ENCODE peak calls at places on chromosome X, in eight cellular contexts. One of them, this sample, is unnamed.

GRCh38 chrX:10519761-10520160 is 100.6 kb downstream of the MID1 start:
- DNase-seq in Calu3: no peak
- DNase-seq in GM19239: no peak
- DNase-seq in activated naive CD8-positive, alpha-beta T cell treated with anti-CD3 and anti-CD28 coated beads, Interleukin-2, amount 10 ng/mL, durations not matched to agents 7 days and 5 days: no peak
- DNase-seq in CD8-positive, alpha-beta memory T cell: no peak
- DNase-seq in posterior cingulate gyrus: no peak
- DNase-seq in germinal center: no peak
- DNase-seq in central memory CD8-positive, alpha-beta T cell: no peak
- DNase-seq in this sample: no peak

GRCh38 chrX:49172280-49172780 is 632 bp downstream of the PLP2 start:
- DNase-seq in germinal center: peak
- DNase-seq in CD8-positive, alpha-beta memory T cell: peak
- DNase-seq in posterior cingulate gyrus: no peak
- DNase-seq in Calu3: peak
- DNase-seq in activated naive CD8-positive, alpha-beta T cell treated with anti-CD3 and anti-CD28 coated beads, Interleukin-2, amount 10 ng/mL, durations not matched to agents 7 days and 5 days: peak
- DNase-seq in GM19239: no peak
- DNase-seq in central memory CD8-positive, alpha-beta T cell: peak
- DNase-seq in this sample: no peak

GRCh38 chrX:18390941-18391538 is 34.4 kb upstream of the CDKL5 start:
- DNase-seq in central memory CD8-positive, alpha-beta T cell: peak
- DNase-seq in posterior cingulate gyrus: no peak
- DNase-seq in germinal center: peak
- DNase-seq in CD8-positive, alpha-beta memory T cell: peak
- DNase-seq in GM19239: peak
- DNase-seq in Calu3: peak
- DNase-seq in activated naive CD8-positive, alpha-beta T cell treated with anti-CD3 and anti-CD28 coated beads, Interleukin-2, amount 10 ng/mL, durations not matched to agents 7 days and 5 days: peak
- DNase-seq in this sample: peak

GRCh38 chrX:13778916-13779315 is 38.0 kb downstream of the GPM6B start:
- DNase-seq in central memory CD8-positive, alpha-beta T cell: no peak
- DNase-seq in CD8-positive, alpha-beta memory T cell: no peak
- DNase-seq in activated naive CD8-positive, alpha-beta T cell treated with anti-CD3 and anti-CD28 coated beads, Interleukin-2, amount 10 ng/mL, durations not matched to agents 7 days and 5 days: no peak
- DNase-seq in posterior cingulate gyrus: no peak
- DNase-seq in GM19239: no peak
- DNase-seq in Calu3: no peak
- DNase-seq in germinal center: no peak
- DNase-seq in this sample: no peak

GRCh38 chrX:49995021-49995731 is 72.8 kb downstream of the CLCN5 start:
- DNase-seq in germinal center: no peak
- DNase-seq in GM19239: no peak
- DNase-seq in posterior cingulate gyrus: no peak
- DNase-seq in Calu3: peak
- DNase-seq in central memory CD8-positive, alpha-beta T cell: no peak
- DNase-seq in activated naive CD8-positive, alpha-beta T cell treated with anti-CD3 and anti-CD28 coated beads, Interleukin-2, amount 10 ng/mL, durations not matched to agents 7 days and 5 days: no peak
- DNase-seq in CD8-positive, alpha-beta memory T cell: no peak
- DNase-seq in this sample: no peak

GRCh38 chrX:151004085-151004484 is 20.9 kb downstream of the HMGB3 start:
- DNase-seq in activated naive CD8-positive, alpha-beta T cell treated with anti-CD3 and anti-CD28 coated beads, Interleukin-2, amount 10 ng/mL, durations not matched to agents 7 days and 5 days: no peak
- DNase-seq in posterior cingulate gyrus: no peak
- DNase-seq in Calu3: no peak
- DNase-seq in GM19239: no peak
- DNase-seq in central memory CD8-positive, alpha-beta T cell: no peak
- DNase-seq in CD8-positive, alpha-beta memory T cell: no peak
- DNase-seq in germinal center: no peak
- DNase-seq in this sample: no peak

GRCh38 chrX:49001521-49002090 is 458 bp downstream of the GRIPAP1 start:
- DNase-seq in posterior cingulate gyrus: no peak
- DNase-seq in central memory CD8-positive, alpha-beta T cell: peak
- DNase-seq in germinal center: peak
- DNase-seq in CD8-positive, alpha-beta memory T cell: peak
- DNase-seq in activated naive CD8-positive, alpha-beta T cell treated with anti-CD3 and anti-CD28 coated beads, Interleukin-2, amount 10 ng/mL, durations not matched to agents 7 days and 5 days: no peak
- DNase-seq in GM19239: peak
- DNase-seq in Calu3: peak
- DNase-seq in this sample: peak

GRCh38 chrX:129772796-129773431 is 6.8 kb upstream of the SASH3 start:
- DNase-seq in central memory CD8-positive, alpha-beta T cell: peak
- DNase-seq in GM19239: no peak
- DNase-seq in posterior cingulate gyrus: no peak
- DNase-seq in Calu3: no peak
- DNase-seq in CD8-positive, alpha-beta memory T cell: no peak
- DNase-seq in germinal center: peak
- DNase-seq in activated naive CD8-positive, alpha-beta T cell treated with anti-CD3 and anti-CD28 coated beads, Interleukin-2, amount 10 ng/mL, durations not matched to agents 7 days and 5 days: peak
- DNase-seq in this sample: peak

GRCh38 chrX:7139202-7140081 is 8.1 kb upstream of the STS start:
- DNase-seq in activated naive CD8-positive, alpha-beta T cell treated with anti-CD3 and anti-CD28 coated beads, Interleukin-2, amount 10 ng/mL, durations not matched to agents 7 days and 5 days: no peak
- DNase-seq in germinal center: no peak
- DNase-seq in Calu3: no peak
- DNase-seq in central memory CD8-positive, alpha-beta T cell: no peak
- DNase-seq in posterior cingulate gyrus: no peak
- DNase-seq in GM19239: no peak
- DNase-seq in CD8-positive, alpha-beta memory T cell: no peak
- DNase-seq in this sample: no peak

GRCh38 chrX:138710311-138710791 is 1.2 kb downstream of the FGF13 start:
- DNase-seq in central memory CD8-positive, alpha-beta T cell: no peak
- DNase-seq in activated naive CD8-positive, alpha-beta T cell treated with anti-CD3 and anti-CD28 coated beads, Interleukin-2, amount 10 ng/mL, durations not matched to agents 7 days and 5 days: no peak
- DNase-seq in posterior cingulate gyrus: peak
- DNase-seq in CD8-positive, alpha-beta memory T cell: no peak
- DNase-seq in Calu3: no peak
- DNase-seq in GM19239: no peak
- DNase-seq in germinal center: no peak
- DNase-seq in this sample: no peak

GRCh38 chrX:80808854-80809493 is 703 bp downstream of the BRWD3 start:
- DNase-seq in central memory CD8-positive, alpha-beta T cell: peak
- DNase-seq in GM19239: no peak
- DNase-seq in CD8-positive, alpha-beta memory T cell: peak
- DNase-seq in Calu3: peak
- DNase-seq in activated naive CD8-positive, alpha-beta T cell treated with anti-CD3 and anti-CD28 coated beads, Interleukin-2, amount 10 ng/mL, durations not matched to agents 7 days and 5 days: peak
- DNase-seq in posterior cingulate gyrus: no peak
- DNase-seq in germinal center: no peak
- DNase-seq in this sample: no peak

GRCh38 chrX:136954930-136955329 is 74.4 kb upstream of the RBMX start:
- DNase-seq in central memory CD8-positive, alpha-beta T cell: no peak
- DNase-seq in GM19239: no peak
- DNase-seq in germinal center: no peak
- DNase-seq in activated naive CD8-positive, alpha-beta T cell treated with anti-CD3 and anti-CD28 coated beads, Interleukin-2, amount 10 ng/mL, durations not matched to agents 7 days and 5 days: no peak
- DNase-seq in Calu3: no peak
- DNase-seq in CD8-positive, alpha-beta memory T cell: no peak
- DNase-seq in posterior cingulate gyrus: no peak
- DNase-seq in this sample: no peak

GRCh38 chrX:153776611-153777045 is 4.2 kb upstream of the SRPK3 start:
- DNase-seq in activated naive CD8-positive, alpha-beta T cell treated with anti-CD3 and anti-CD28 coated beads, Interleukin-2, amount 10 ng/mL, durations not matched to agents 7 days and 5 days: no peak
- DNase-seq in GM19239: no peak
- DNase-seq in germinal center: no peak
- DNase-seq in posterior cingulate gyrus: no peak
- DNase-seq in Calu3: no peak
- DNase-seq in central memory CD8-positive, alpha-beta T cell: no peak
- DNase-seq in CD8-positive, alpha-beta memory T cell: no peak
- DNase-seq in this sample: no peak

GRCh38 chrX:23705235-23705634 is 37.8 kb downstream of the ACOT9 start:
- DNase-seq in Calu3: no peak
- DNase-seq in activated naive CD8-positive, alpha-beta T cell treated with anti-CD3 and anti-CD28 coated beads, Interleukin-2, amount 10 ng/mL, durations not matched to agents 7 days and 5 days: no peak
- DNase-seq in CD8-positive, alpha-beta memory T cell: no peak
- DNase-seq in central memory CD8-positive, alpha-beta T cell: no peak
- DNase-seq in posterior cingulate gyrus: no peak
- DNase-seq in GM19239: no peak
- DNase-seq in germinal center: no peak
- DNase-seq in this sample: no peak

GRCh38 chrX:129930941-129931410 is 25.0 kb downstream of the UTP14A start:
- DNase-seq in activated naive CD8-positive, alpha-beta T cell treated with anti-CD3 and anti-CD28 coated beads, Interleukin-2, amount 10 ng/mL, durations not matched to agents 7 days and 5 days: no peak
- DNase-seq in germinal center: no peak
- DNase-seq in GM19239: no peak
- DNase-seq in Calu3: no peak
- DNase-seq in posterior cingulate gyrus: no peak
- DNase-seq in CD8-positive, alpha-beta memory T cell: no peak
- DNase-seq in central memory CD8-positive, alpha-beta T cell: no peak
- DNase-seq in this sample: no peak

GRCh38 chrX:121356139-121356849 is 308.9 kb downstream of the GLUD2 start:
- DNase-seq in activated naive CD8-positive, alpha-beta T cell treated with anti-CD3 and anti-CD28 coated beads, Interleukin-2, amount 10 ng/mL, durations not matched to agents 7 days and 5 days: no peak
- DNase-seq in CD8-positive, alpha-beta memory T cell: no peak
- DNase-seq in GM19239: no peak
- DNase-seq in Calu3: no peak
- DNase-seq in central memory CD8-positive, alpha-beta T cell: no peak
- DNase-seq in germinal center: no peak
- DNase-seq in posterior cingulate gyrus: no peak
- DNase-seq in this sample: no peak

GRCh38 chrX:30570505-30570904 is 7.1 kb downstream of the TASL start:
- DNase-seq in GM19239: no peak
- DNase-seq in central memory CD8-positive, alpha-beta T cell: no peak
- DNase-seq in germinal center: no peak
- DNase-seq in Calu3: peak
- DNase-seq in activated naive CD8-positive, alpha-beta T cell treated with anti-CD3 and anti-CD28 coated beads, Interleukin-2, amount 10 ng/mL, durations not matched to agents 7 days and 5 days: no peak
- DNase-seq in CD8-positive, alpha-beta memory T cell: no peak
- DNase-seq in posterior cingulate gyrus: no peak
- DNase-seq in this sample: no peak

GRCh38 chrX:132837126-132837525 is 121.3 kb downstream of the HS6ST2 start:
- DNase-seq in germinal center: no peak
- DNase-seq in central memory CD8-positive, alpha-beta T cell: no peak
- DNase-seq in posterior cingulate gyrus: no peak
- DNase-seq in Calu3: peak
- DNase-seq in activated naive CD8-positive, alpha-beta T cell treated with anti-CD3 and anti-CD28 coated beads, Interleukin-2, amount 10 ng/mL, durations not matched to agents 7 days and 5 days: no peak
- DNase-seq in CD8-positive, alpha-beta memory T cell: no peak
- DNase-seq in GM19239: no peak
- DNase-seq in this sample: no peak

GRCh38 chrX:44507292-44507691 is 35.4 kb downstream of the FUNDC1 start:
- DNase-seq in CD8-positive, alpha-beta memory T cell: no peak
- DNase-seq in posterior cingulate gyrus: no peak
- DNase-seq in activated naive CD8-positive, alpha-beta T cell treated with anti-CD3 and anti-CD28 coated beads, Interleukin-2, amount 10 ng/mL, durations not matched to agents 7 days and 5 days: no peak
- DNase-seq in GM19239: no peak
- DNase-seq in central memory CD8-positive, alpha-beta T cell: no peak
- DNase-seq in germinal center: no peak
- DNase-seq in Calu3: no peak
- DNase-seq in this sample: no peak

GRCh38 chrX:39729834-39730670 is 367.7 kb downstream of the BCOR start:
- DNase-seq in CD8-positive, alpha-beta memory T cell: no peak
- DNase-seq in central memory CD8-positive, alpha-beta T cell: no peak
- DNase-seq in activated naive CD8-positive, alpha-beta T cell treated with anti-CD3 and anti-CD28 coated beads, Interleukin-2, amount 10 ng/mL, durations not matched to agents 7 days and 5 days: no peak
- DNase-seq in germinal center: no peak
- DNase-seq in GM19239: no peak
- DNase-seq in posterior cingulate gyrus: no peak
- DNase-seq in Calu3: no peak
- DNase-seq in this sample: no peak

This sample was measured in GM12864.